ENCODE peak calls at places on chromosomes 1 and 21, in ten cellular contexts. C is heart left ventricle, A is PC-3, J is BE2C, T is cardiac fibroblast, D is HCT116, S is brain microvascular endothelial cell, W is stomach, O is IMR-90, M is HFF-Myc. X is an unnamed sample.

GRCh38 chr1:8409107-8409506 is 91.2 kb downstream of the SLC45A1 start:
- DNase-seq in A (peak), M (no peak), C (no peak), T (peak), O (peak), D (no peak), J (no peak), W (no peak), S (peak), X (no peak)

GRCh38 chr21:42351626-42352432 is 1.0 kb upstream of the TFF2 start:
- DNase-seq in S (no peak), A (no peak), T (no peak), O (no peak), W (peak), J (no peak), D (no peak), C (no peak), M (no peak), X (no peak)

GRCh38 chr1:156592158-156592909 is 758 bp downstream of the NAXE start:
- DNase-seq in S (no peak), J (no peak), C (no peak), W (no peak), A (peak), M (no peak), O (no peak), T (no peak), D (no peak), X (no peak)

GRCh38 chr1:185360714-185361113 is 43.7 kb upstream of the IVNS1ABP start:
- DNase-seq in S (no peak), O (peak), D (no peak), C (no peak), A (peak), T (peak), W (no peak), J (no peak), M (no peak), X (no peak)

GRCh38 chr1:18643154-18644012 is 12.7 kb downstream of the PAX7 start:
- DNase-seq in S (no peak), J (no peak), M (no peak), A (peak), D (no peak), T (no peak), O (no peak), C (no peak), W (no peak), X (no peak)

GRCh38 chr1:35443768-35444518 is 113.3 kb downstream of the KIAA0319L start:
- DNase-seq in D (no peak), J (no peak), T (peak), M (no peak), S (no peak), A (peak), W (no peak), O (peak), C (no peak), X (no peak)

GRCh38 chr1:213176341-213176740 is 125.3 kb downstream of the RPS6KC1 start:
- DNase-seq in O (no peak), W (no peak), D (peak), T (no peak), M (no peak), S (no peak), J (no peak), A (no peak), C (no peak), X (no peak)

GRCh38 chr1:156657161-156657970 is 15.4 kb downstream of the BCAN start:
- DNase-seq in T (peak), D (no peak), O (peak), A (peak), J (peak), M (no peak), C (peak), W (peak), S (peak), X (no peak)

GRCh38 chr1:31201871-31202270 is 37.8 kb downstream of the NKAIN1 start:
- DNase-seq in M (no peak), T (no peak), S (no peak), O (no peak), J (no peak), A (no peak), C (no peak), W (no peak), D (no peak), X (no peak)

GRCh38 chr1:93447481-93448291 is at the start of gene FNBP1L:
- DNase-seq in D (no peak), A (peak), T (peak), O (peak), W (peak), M (no peak), C (peak), S (peak), J (peak), X (no peak)

GRCh38 chr1:93448292-93448982 is 519 bp downstream of the FNBP1L start:
- DNase-seq in J (peak), A (peak), M (no peak), C (peak), W (peak), S (no peak), O (no peak), T (peak), D (no peak), X (no peak)

GRCh38 chr1:93446837-93447451 is 974 bp upstream of the FNBP1L start:
- DNase-seq in W (peak), O (no peak), S (no peak), M (no peak), C (peak), J (no peak), D (no peak), T (peak), A (peak), X (no peak)

GRCh38 chr1:93450331-93450730 is 2.4 kb downstream of the FNBP1L start:
- DNase-seq in C (no peak), S (no peak), M (no peak), A (no peak), D (no peak), T (no peak), W (no peak), J (no peak), O (no peak), X (no peak)

DNA sequence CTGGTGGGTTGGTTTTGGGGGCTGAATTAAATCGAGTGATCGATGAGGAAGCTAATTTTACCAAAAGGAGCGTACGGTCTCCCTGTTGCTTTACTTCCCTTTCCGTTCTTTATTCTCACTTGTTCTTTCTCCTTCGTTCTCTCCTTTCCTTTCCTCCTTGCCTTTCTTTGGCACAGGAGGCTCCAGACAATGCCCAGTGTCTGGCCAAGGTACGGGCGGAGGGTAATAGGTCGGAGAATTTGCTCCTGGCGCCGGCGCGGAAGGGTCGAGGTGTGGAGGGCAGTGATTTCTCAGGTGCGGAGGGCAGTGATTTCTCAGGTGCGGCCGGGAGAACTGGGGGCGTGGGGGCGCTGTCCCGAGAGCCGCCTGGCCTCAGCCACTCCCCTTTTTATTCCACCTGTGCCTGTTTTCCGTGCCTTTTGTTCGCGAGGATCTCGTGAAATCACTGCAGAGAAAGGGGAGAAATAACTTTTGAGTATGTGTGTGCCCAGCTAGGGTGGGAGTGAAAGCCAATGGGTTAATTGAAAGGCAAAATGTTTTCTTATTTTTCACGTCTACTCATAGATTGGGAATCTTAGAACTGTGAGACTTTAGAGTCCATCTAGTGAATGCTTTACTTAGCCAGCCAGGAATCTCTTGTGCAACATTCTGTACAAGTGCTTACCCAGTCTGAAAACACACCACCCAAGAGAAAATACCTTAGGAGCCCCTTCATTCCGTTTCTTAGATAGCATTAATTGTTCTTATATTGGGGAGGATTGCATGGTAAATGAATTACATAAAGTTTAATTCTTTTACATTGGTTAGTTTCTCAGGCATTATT is 1.3 kb downstream of the FNBP1L start:
- DNase-seq in O (peak), W (peak), D (no peak), S (no peak), M (no peak), C (no peak), T (peak), J (no peak), A (peak), X (no peak)
- TF ChIP-seq CTCF in O (no peak), W (no peak), D (peak), S (peak), M (no peak), C (no peak), T (no peak), J (no peak), A (peak), X (no peak)

GRCh38 chr1:162265983-162266382 is 110.7 kb downstream of the SPATA46 start:
- DNase-seq in W (no peak), A (no peak), M (no peak), O (no peak), T (no peak), C (no peak), S (no peak), D (no peak), J (no peak), X (no peak)
- H3K4me3 ChIP-seq in W (no peak), A (no peak), M (no peak), O (no peak), T (no peak), C (no peak), S (no peak), D (no peak), J (no peak), X (no peak)

GRCh38 chr1:192903142-192903541 is 94.3 kb downstream of the RGS2 start:
- DNase-seq in J (no peak), T (no peak), O (no peak), D (no peak), W (no peak), M (no peak), S (no peak), C (no peak), A (no peak), X (no peak)
- TF ChIP-seq CTCF in J (no peak), T (no peak), O (no peak), D (no peak), W (no peak), M (no peak), S (no peak), C (no peak), A (no peak), X (no peak)

GRCh38 chr1:112744019-112744578 is 29.0 kb upstream of the PPM1J start:
- DNase-seq in O (peak), M (no peak), J (no peak), A (no peak), W (no peak), S (peak), T (peak), C (peak), D (no peak), X (no peak)
- H3K4me3 ChIP-seq in O (peak), M (peak), J (no peak), A (no peak), W (peak), S (peak), T (peak), C (no peak), D (no peak), X (peak)

DNA sequence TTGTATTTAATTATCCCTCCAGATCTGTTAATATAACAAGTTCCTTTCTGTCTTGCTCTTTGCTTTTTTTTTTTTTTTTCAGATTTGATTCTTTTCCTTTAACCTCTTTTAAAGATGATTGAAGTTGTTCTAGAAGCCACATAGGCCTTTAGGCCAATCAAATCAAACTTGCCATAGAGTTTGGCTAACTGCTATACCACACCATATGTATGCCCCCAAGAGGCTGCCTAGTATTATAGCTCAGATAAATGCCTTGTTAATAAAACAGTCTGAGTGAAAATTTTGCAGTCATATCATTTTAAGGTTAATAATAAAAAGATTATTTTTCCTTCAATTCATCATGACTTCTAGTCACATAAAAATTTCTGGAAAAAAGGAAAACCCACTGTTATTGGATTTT is 696.0 kb upstream of the CHRM3 start:
- DNase-seq in T (peak), J (no peak), O (peak), M (no peak), W (no peak), S (peak), D (no peak), A (peak), C (no peak), X (peak)
- TF ChIP-seq CTCF in T (peak), J (peak), O (peak), M (no peak), W (no peak), S (peak), D (no peak), A (peak), C (no peak), X (peak)

DNA sequence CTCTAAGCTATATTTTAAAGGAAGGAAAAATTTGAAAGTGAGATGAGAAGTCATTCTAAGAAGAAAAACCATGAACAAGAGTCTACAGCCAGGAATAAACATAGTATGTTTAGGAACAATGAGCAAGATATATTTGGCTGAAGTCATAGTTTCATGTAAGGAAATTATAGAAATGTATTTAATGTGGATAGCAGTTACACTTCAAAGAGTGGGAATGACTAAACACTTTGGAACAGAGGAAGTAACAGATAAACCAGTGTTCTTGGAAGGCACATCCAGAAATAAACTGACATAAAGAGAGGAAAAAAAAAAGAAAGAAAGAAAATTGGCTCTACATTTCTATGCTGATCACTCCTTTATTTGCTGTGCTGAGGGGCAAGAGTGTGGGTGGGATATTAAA is 18.0 kb downstream of the C8A start:
- DNase-seq in J (no peak), T (peak), C (no peak), D (no peak), A (no peak), O (peak), W (no peak), M (no peak), S (no peak), X (no peak)
- H3K4me3 ChIP-seq in J (no peak), T (no peak), C (no peak), D (no peak), A (no peak), O (no peak), W (no peak), M (no peak), S (no peak), X (no peak)